ENCODE peak calls at places on chromosomes 11 and 22, in six cellular contexts. One of them, this sample, is unnamed.

GRCh38 chr11:87180743-87181142 is 143.0 kb downstream of the TMEM135 start:
- DNase-seq in smooth muscle cell of the brain vasculature: no peak
- DNase-seq in astrocyte of the hippocampus: peak
- DNase-seq in stimulated activated CD8-positive, alpha-beta memory T cell treated with anti-CD3 and anti-CD28 coated beads, Interleukin-4, amount 100 ng/mL, for 48 hours: no peak
- DNase-seq in T-helper 9 cell: no peak
- DNase-seq in iris pigment epithelial cell: peak
- DNase-seq in this sample: no peak

GRCh38 chr11:102267602-102268001 is 49.7 kb upstream of the BIRC3 start:
- DNase-seq in stimulated activated CD8-positive, alpha-beta memory T cell treated with anti-CD3 and anti-CD28 coated beads, Interleukin-4, amount 100 ng/mL, for 48 hours: no peak
- DNase-seq in astrocyte of the hippocampus: no peak
- DNase-seq in T-helper 9 cell: no peak
- DNase-seq in smooth muscle cell of the brain vasculature: no peak
- DNase-seq in iris pigment epithelial cell: peak
- DNase-seq in this sample: no peak

GRCh38 chr11:134017773-134018430 is 51.0 kb upstream of the JAM3 start:
- DNase-seq in T-helper 9 cell: no peak
- DNase-seq in astrocyte of the hippocampus: no peak
- DNase-seq in stimulated activated CD8-positive, alpha-beta memory T cell treated with anti-CD3 and anti-CD28 coated beads, Interleukin-4, amount 100 ng/mL, for 48 hours: no peak
- DNase-seq in smooth muscle cell of the brain vasculature: no peak
- DNase-seq in iris pigment epithelial cell: no peak
- DNase-seq in this sample: no peak

GRCh38 chr11:66639066-66639813 is 737 bp downstream of the RBM4 start:
- DNase-seq in iris pigment epithelial cell: peak
- DNase-seq in T-helper 9 cell: no peak
- DNase-seq in stimulated activated CD8-positive, alpha-beta memory T cell treated with anti-CD3 and anti-CD28 coated beads, Interleukin-4, amount 100 ng/mL, for 48 hours: no peak
- DNase-seq in smooth muscle cell of the brain vasculature: peak
- DNase-seq in astrocyte of the hippocampus: peak
- DNase-seq in this sample: no peak

GRCh38 chr22:20509344-20510047 is 2.1 kb downstream of the MED15 start:
- DNase-seq in T-helper 9 cell: peak
- DNase-seq in smooth muscle cell of the brain vasculature: no peak
- DNase-seq in astrocyte of the hippocampus: peak
- DNase-seq in stimulated activated CD8-positive, alpha-beta memory T cell treated with anti-CD3 and anti-CD28 coated beads, Interleukin-4, amount 100 ng/mL, for 48 hours: peak
- DNase-seq in iris pigment epithelial cell: peak
- DNase-seq in this sample: no peak

GRCh38 chr11:113570906-113571305 is 95.7 kb upstream of the DRD2 start:
- DNase-seq in T-helper 9 cell: no peak
- DNase-seq in stimulated activated CD8-positive, alpha-beta memory T cell treated with anti-CD3 and anti-CD28 coated beads, Interleukin-4, amount 100 ng/mL, for 48 hours: no peak
- DNase-seq in astrocyte of the hippocampus: no peak
- DNase-seq in iris pigment epithelial cell: no peak
- DNase-seq in smooth muscle cell of the brain vasculature: no peak
- DNase-seq in this sample: no peak

GRCh38 chr11:12235945-12236743 is 125.8 kb downstream of the MICAL2 start:
- DNase-seq in iris pigment epithelial cell: peak
- DNase-seq in T-helper 9 cell: peak
- DNase-seq in smooth muscle cell of the brain vasculature: peak
- DNase-seq in astrocyte of the hippocampus: peak
- DNase-seq in stimulated activated CD8-positive, alpha-beta memory T cell treated with anti-CD3 and anti-CD28 coated beads, Interleukin-4, amount 100 ng/mL, for 48 hours: peak
- DNase-seq in this sample: peak

GRCh38 chr11:114180301-114181055 is 115.7 kb upstream of the NNMT start:
- DNase-seq in T-helper 9 cell: no peak
- DNase-seq in stimulated activated CD8-positive, alpha-beta memory T cell treated with anti-CD3 and anti-CD28 coated beads, Interleukin-4, amount 100 ng/mL, for 48 hours: no peak
- DNase-seq in iris pigment epithelial cell: no peak
- DNase-seq in astrocyte of the hippocampus: peak
- DNase-seq in smooth muscle cell of the brain vasculature: no peak
- DNase-seq in this sample: no peak

GRCh38 chr11:61907871-61908729 is 9.3 kb downstream of the RAB3IL1 start:
- DNase-seq in stimulated activated CD8-positive, alpha-beta memory T cell treated with anti-CD3 and anti-CD28 coated beads, Interleukin-4, amount 100 ng/mL, for 48 hours: no peak
- DNase-seq in astrocyte of the hippocampus: no peak
- DNase-seq in iris pigment epithelial cell: no peak
- DNase-seq in T-helper 9 cell: no peak
- DNase-seq in smooth muscle cell of the brain vasculature: no peak
- DNase-seq in this sample: no peak

GRCh38 chr11:69913591-69914285 is 94.5 kb upstream of the FGF3 start:
- DNase-seq in T-helper 9 cell: no peak
- DNase-seq in iris pigment epithelial cell: no peak
- DNase-seq in astrocyte of the hippocampus: no peak
- DNase-seq in smooth muscle cell of the brain vasculature: no peak
- DNase-seq in stimulated activated CD8-positive, alpha-beta memory T cell treated with anti-CD3 and anti-CD28 coated beads, Interleukin-4, amount 100 ng/mL, for 48 hours: no peak
- DNase-seq in this sample: no peak

GRCh38 chr11:107619926-107620325 is 29.0 kb downstream of the ELMOD1 start:
- DNase-seq in T-helper 9 cell: no peak
- DNase-seq in smooth muscle cell of the brain vasculature: no peak
- DNase-seq in iris pigment epithelial cell: peak
- DNase-seq in stimulated activated CD8-positive, alpha-beta memory T cell treated with anti-CD3 and anti-CD28 coated beads, Interleukin-4, amount 100 ng/mL, for 48 hours: no peak
- DNase-seq in astrocyte of the hippocampus: peak
- DNase-seq in this sample: no peak

GRCh38 chr11:125886997-125887372 is 483 bp upstream of the HYLS1 start:
- DNase-seq in T-helper 9 cell: peak
- DNase-seq in stimulated activated CD8-positive, alpha-beta memory T cell treated with anti-CD3 and anti-CD28 coated beads, Interleukin-4, amount 100 ng/mL, for 48 hours: peak
- DNase-seq in astrocyte of the hippocampus: peak
- DNase-seq in iris pigment epithelial cell: peak
- DNase-seq in smooth muscle cell of the brain vasculature: no peak
- DNase-seq in this sample: no peak

GRCh38 chr22:44931077-44931540 is 78.7 kb downstream of the PHF21B start:
- DNase-seq in iris pigment epithelial cell: peak
- DNase-seq in astrocyte of the hippocampus: peak
- DNase-seq in T-helper 9 cell: no peak
- DNase-seq in smooth muscle cell of the brain vasculature: no peak
- DNase-seq in stimulated activated CD8-positive, alpha-beta memory T cell treated with anti-CD3 and anti-CD28 coated beads, Interleukin-4, amount 100 ng/mL, for 48 hours: no peak
- DNase-seq in this sample: no peak

GRCh38 chr11:97772696-97773095 is 1248.1 kb upstream of the CNTN5 start:
- DNase-seq in smooth muscle cell of the brain vasculature: no peak
- DNase-seq in iris pigment epithelial cell: peak
- DNase-seq in T-helper 9 cell: no peak
- DNase-seq in stimulated activated CD8-positive, alpha-beta memory T cell treated with anti-CD3 and anti-CD28 coated beads, Interleukin-4, amount 100 ng/mL, for 48 hours: no peak
- DNase-seq in astrocyte of the hippocampus: no peak
- DNase-seq in this sample: no peak

GRCh38 chr22:28208036-28208435 is 289.0 kb upstream of the PITPNB start:
- DNase-seq in smooth muscle cell of the brain vasculature: no peak
- DNase-seq in iris pigment epithelial cell: peak
- DNase-seq in T-helper 9 cell: no peak
- DNase-seq in stimulated activated CD8-positive, alpha-beta memory T cell treated with anti-CD3 and anti-CD28 coated beads, Interleukin-4, amount 100 ng/mL, for 48 hours: no peak
- DNase-seq in astrocyte of the hippocampus: peak
- DNase-seq in this sample: no peak

GRCh38 chr11:131234146-131234680 is 136.2 kb upstream of the NTM start:
- DNase-seq in astrocyte of the hippocampus: no peak
- DNase-seq in stimulated activated CD8-positive, alpha-beta memory T cell treated with anti-CD3 and anti-CD28 coated beads, Interleukin-4, amount 100 ng/mL, for 48 hours: no peak
- DNase-seq in T-helper 9 cell: no peak
- DNase-seq in iris pigment epithelial cell: no peak
- DNase-seq in smooth muscle cell of the brain vasculature: no peak
- DNase-seq in this sample: peak

GRCh38 chr11:16180868-16181267 is 175.5 kb downstream of the SOX6 start:
- DNase-seq in smooth muscle cell of the brain vasculature: no peak
- DNase-seq in stimulated activated CD8-positive, alpha-beta memory T cell treated with anti-CD3 and anti-CD28 coated beads, Interleukin-4, amount 100 ng/mL, for 48 hours: no peak
- DNase-seq in iris pigment epithelial cell: no peak
- DNase-seq in astrocyte of the hippocampus: no peak
- DNase-seq in T-helper 9 cell: no peak
- DNase-seq in this sample: no peak

GRCh38 chr11:66172146-66172545 is 96.3 kb upstream of the RAB1B start:
- DNase-seq in stimulated activated CD8-positive, alpha-beta memory T cell treated with anti-CD3 and anti-CD28 coated beads, Interleukin-4, amount 100 ng/mL, for 48 hours: peak
- DNase-seq in smooth muscle cell of the brain vasculature: no peak
- DNase-seq in T-helper 9 cell: no peak
- DNase-seq in astrocyte of the hippocampus: peak
- DNase-seq in iris pigment epithelial cell: peak
- DNase-seq in this sample: no peak

GRCh38 chr22:34966980-34967379 is 99.0 kb upstream of the ISX start:
- DNase-seq in astrocyte of the hippocampus: peak
- DNase-seq in iris pigment epithelial cell: peak
- DNase-seq in T-helper 9 cell: no peak
- DNase-seq in stimulated activated CD8-positive, alpha-beta memory T cell treated with anti-CD3 and anti-CD28 coated beads, Interleukin-4, amount 100 ng/mL, for 48 hours: no peak
- DNase-seq in smooth muscle cell of the brain vasculature: no peak
- DNase-seq in this sample: no peak

GRCh38 chr22:50112151-50113118 is 22.6 kb downstream of the MOV10L1 start:
- DNase-seq in smooth muscle cell of the brain vasculature: no peak
- DNase-seq in iris pigment epithelial cell: peak
- DNase-seq in T-helper 9 cell: no peak
- DNase-seq in stimulated activated CD8-positive, alpha-beta memory T cell treated with anti-CD3 and anti-CD28 coated beads, Interleukin-4, amount 100 ng/mL, for 48 hours: peak
- DNase-seq in astrocyte of the hippocampus: peak
- DNase-seq in this sample: no peak

GRCh38 chr11:102879801-102880200 is 5.0 kb upstream of the MMP12 start:
- DNase-seq in astrocyte of the hippocampus: no peak
- DNase-seq in smooth muscle cell of the brain vasculature: no peak
- DNase-seq in T-helper 9 cell: no peak
- DNase-seq in stimulated activated CD8-positive, alpha-beta memory T cell treated with anti-CD3 and anti-CD28 coated beads, Interleukin-4, amount 100 ng/mL, for 48 hours: no peak
- DNase-seq in iris pigment epithelial cell: no peak
- DNase-seq in this sample: no peak